ENCODE peak calls at places on chromosomes 7 and 10, in six cellular contexts. One of them, this sample, is unnamed.

GRCh38 chr10:3465406-3465891 is 292.9 kb upstream of the PITRM1 start:
- DNase-seq in A549: no peak
- DNase-seq in K562: no peak
- DNase-seq in suprapubic skin: no peak
- DNase-seq in SK-N-SH: no peak
- DNase-seq in ovary: no peak
- DNase-seq in this sample: no peak

GRCh38 chr7:114922151-114922651 is 307 bp downstream of the MDFIC start:
- DNase-seq in ovary: peak
- DNase-seq in suprapubic skin: no peak
- DNase-seq in K562: no peak
- DNase-seq in A549: peak
- DNase-seq in SK-N-SH: peak
- DNase-seq in this sample: peak

GRCh38 chr10:133294189-133294588 is 14.5 kb downstream of the TUBGCP2 start:
- DNase-seq in ovary: no peak
- DNase-seq in A549: no peak
- DNase-seq in SK-N-SH: no peak
- DNase-seq in suprapubic skin: no peak
- DNase-seq in K562: no peak
- DNase-seq in this sample: no peak

GRCh38 chr10:31956200-31956946 is 27.7 kb upstream of the ARHGAP12 start:
- DNase-seq in suprapubic skin: no peak
- DNase-seq in K562: no peak
- DNase-seq in A549: no peak
- DNase-seq in ovary: no peak
- DNase-seq in SK-N-SH: no peak
- DNase-seq in this sample: no peak

GRCh38 chr7:139731802-139732470 is 45.9 kb downstream of the HIPK2 start:
- DNase-seq in ovary: peak
- DNase-seq in suprapubic skin: peak
- DNase-seq in A549: peak
- DNase-seq in K562: no peak
- DNase-seq in SK-N-SH: no peak
- DNase-seq in this sample: peak

GRCh38 chr7:34107306-34107705 is 202.0 kb downstream of the BMPER start:
- DNase-seq in SK-N-SH: no peak
- DNase-seq in suprapubic skin: no peak
- DNase-seq in A549: no peak
- DNase-seq in K562: no peak
- DNase-seq in ovary: peak
- DNase-seq in this sample: no peak

GRCh38 chr10:4013651-4014085 is 228.7 kb upstream of the KLF6 start:
- DNase-seq in A549: no peak
- DNase-seq in ovary: no peak
- DNase-seq in SK-N-SH: no peak
- DNase-seq in K562: no peak
- DNase-seq in suprapubic skin: no peak
- DNase-seq in this sample: no peak

GRCh38 chr10:120824864-120825263 is 26.3 kb upstream of the WDR11 start:
- DNase-seq in K562: peak
- DNase-seq in suprapubic skin: no peak
- DNase-seq in ovary: no peak
- DNase-seq in A549: peak
- DNase-seq in SK-N-SH: peak
- DNase-seq in this sample: no peak

GRCh38 chr10:43653746-43654145 is 5.1 kb upstream of the ZNF32 start:
- DNase-seq in A549: no peak
- DNase-seq in K562: no peak
- DNase-seq in SK-N-SH: no peak
- DNase-seq in ovary: no peak
- DNase-seq in suprapubic skin: no peak
- DNase-seq in this sample: no peak

GRCh38 chr7:5526190-5527037 is 102.8 kb upstream of the TNRC18 start:
- DNase-seq in A549: no peak
- DNase-seq in K562: no peak
- DNase-seq in ovary: peak
- DNase-seq in suprapubic skin: no peak
- DNase-seq in SK-N-SH: peak
- DNase-seq in this sample: peak

GRCh38 chr10:89074120-89074519 is 83.5 kb downstream of the FAS start:
- DNase-seq in SK-N-SH: no peak
- DNase-seq in A549: no peak
- DNase-seq in ovary: peak
- DNase-seq in K562: no peak
- DNase-seq in suprapubic skin: peak
- DNase-seq in this sample: peak

GRCh38 chr10:71878327-71879034 is 27.4 kb upstream of the PSAP start:
- DNase-seq in K562: peak
- DNase-seq in SK-N-SH: no peak
- DNase-seq in A549: no peak
- DNase-seq in ovary: no peak
- DNase-seq in suprapubic skin: no peak
- DNase-seq in this sample: no peak

GRCh38 chr10:93152136-93152535 is 78.4 kb downstream of the CYP26A1 start:
- DNase-seq in ovary: no peak
- DNase-seq in K562: no peak
- DNase-seq in suprapubic skin: no peak
- DNase-seq in SK-N-SH: no peak
- DNase-seq in A549: no peak
- DNase-seq in this sample: no peak

GRCh38 chr7:111919164-111919563 is 287.0 kb downstream of the DOCK4 start:
- DNase-seq in ovary: no peak
- DNase-seq in K562: no peak
- DNase-seq in A549: no peak
- DNase-seq in suprapubic skin: no peak
- DNase-seq in SK-N-SH: no peak
- DNase-seq in this sample: no peak

GRCh38 chr10:75180592-75180991 is 30.0 kb upstream of the VDAC2 start:
- DNase-seq in suprapubic skin: no peak
- DNase-seq in K562: no peak
- DNase-seq in ovary: no peak
- DNase-seq in SK-N-SH: peak
- DNase-seq in A549: no peak
- DNase-seq in this sample: no peak

GRCh38 chr10:97718178-97718577 is 4.6 kb downstream of the MARVELD1 start:
- DNase-seq in SK-N-SH: no peak
- DNase-seq in suprapubic skin: no peak
- DNase-seq in K562: no peak
- DNase-seq in A549: no peak
- DNase-seq in ovary: no peak
- DNase-seq in this sample: no peak

GRCh38 chr7:156192921-156193320 is 380.7 kb upstream of the SHH start:
- DNase-seq in ovary: no peak
- DNase-seq in suprapubic skin: no peak
- DNase-seq in K562: peak
- DNase-seq in A549: peak
- DNase-seq in SK-N-SH: no peak
- DNase-seq in this sample: no peak

GRCh38 chr10:5413012-5413938 is 918 bp downstream of the NET1 start:
- DNase-seq in ovary: no peak
- DNase-seq in A549: peak
- DNase-seq in suprapubic skin: no peak
- DNase-seq in SK-N-SH: no peak
- DNase-seq in K562: no peak
- DNase-seq in this sample: no peak

GRCh38 chr7:4825081-4825480 is 36.7 kb downstream of the PAPOLB start:
- DNase-seq in SK-N-SH: peak
- DNase-seq in suprapubic skin: peak
- DNase-seq in A549: no peak
- DNase-seq in K562: no peak
- DNase-seq in ovary: no peak
- DNase-seq in this sample: no peak

GRCh38 chr10:113524539-113525490 is 28.0 kb upstream of the HABP2 start:
- DNase-seq in SK-N-SH: no peak
- DNase-seq in A549: no peak
- DNase-seq in ovary: no peak
- DNase-seq in suprapubic skin: peak
- DNase-seq in K562: no peak
- DNase-seq in this sample: peak

GRCh38 chr7:47326220-47326619 is 255.7 kb downstream of the TNS3 start:
- DNase-seq in suprapubic skin: no peak
- DNase-seq in A549: no peak
- DNase-seq in ovary: no peak
- DNase-seq in K562: no peak
- DNase-seq in SK-N-SH: no peak
- DNase-seq in this sample: no peak

GRCh38 chr7:128910569-128910945 is at the start of gene KCP:
- DNase-seq in suprapubic skin: no peak
- DNase-seq in SK-N-SH: peak
- DNase-seq in ovary: no peak
- DNase-seq in K562: peak
- DNase-seq in A549: no peak
- DNase-seq in this sample: no peak

GRCh38 chr7:128911441-128912031 is 1.0 kb upstream of the KCP start:
- DNase-seq in K562: no peak
- DNase-seq in suprapubic skin: no peak
- DNase-seq in ovary: no peak
- DNase-seq in A549: no peak
- DNase-seq in SK-N-SH: peak
- DNase-seq in this sample: peak

GRCh38 chr7:128912281-128912680 is 1.8 kb upstream of the KCP start:
- DNase-seq in suprapubic skin: no peak
- DNase-seq in ovary: no peak
- DNase-seq in SK-N-SH: peak
- DNase-seq in K562: no peak
- DNase-seq in A549: no peak
- DNase-seq in this sample: no peak

GRCh38 chr7:128908750-128909385 is 1.6 kb downstream of the KCP start:
- DNase-seq in A549: no peak
- DNase-seq in suprapubic skin: no peak
- DNase-seq in K562: no peak
- DNase-seq in SK-N-SH: peak
- DNase-seq in ovary: no peak
- DNase-seq in this sample: no peak

GRCh38 chr7:128909605-128910568 is 622 bp downstream of the KCP start:
- DNase-seq in K562: no peak
- DNase-seq in ovary: no peak
- DNase-seq in suprapubic skin: no peak
- DNase-seq in SK-N-SH: peak
- DNase-seq in A549: no peak
- DNase-seq in this sample: no peak
- H3K4me3 ChIP-seq in K562: no peak
- H3K4me3 ChIP-seq in ovary: no peak
- H3K4me3 ChIP-seq in suprapubic skin: peak
- H3K4me3 ChIP-seq in SK-N-SH: no peak
- H3K4me3 ChIP-seq in A549: no peak
- H3K4me3 ChIP-seq in this sample: peak

DNA sequence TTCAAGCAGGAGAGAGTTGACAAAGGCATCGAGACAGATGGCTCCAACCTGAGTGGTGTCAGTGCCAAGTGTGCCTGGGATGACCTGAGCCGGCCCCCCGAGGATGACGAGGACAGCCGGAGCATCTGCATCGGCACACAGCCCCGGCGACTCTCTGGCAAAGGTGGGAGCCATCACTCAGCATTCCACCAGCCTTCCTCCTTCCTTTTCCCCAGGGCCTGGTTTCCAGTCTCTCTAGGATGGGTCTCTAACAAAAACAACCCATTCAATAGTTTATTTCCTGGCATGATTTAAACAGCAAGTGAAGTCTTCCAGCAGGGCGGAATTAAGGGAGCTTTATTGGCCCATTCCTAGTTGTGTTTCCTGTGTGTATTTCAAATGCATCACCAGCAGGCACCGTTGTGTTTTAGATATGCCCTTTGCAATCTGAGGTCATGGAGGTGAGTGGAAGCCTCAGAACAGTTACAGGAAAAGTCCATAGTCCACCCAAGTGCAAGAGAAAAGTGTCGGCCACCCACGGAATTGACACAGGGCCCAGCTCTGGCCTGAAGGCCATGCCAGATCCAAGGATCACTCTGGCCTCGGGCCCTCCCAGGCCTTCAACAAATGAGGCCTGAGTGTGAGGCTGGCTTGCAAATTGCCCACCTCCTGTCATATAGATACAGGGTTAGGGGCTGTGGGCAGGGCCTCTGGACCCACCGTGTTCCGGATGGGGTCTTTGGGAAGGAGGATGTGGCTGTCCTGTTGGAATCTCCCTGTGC is 47.0 kb upstream of the TRIM8 start:
- DNase-seq in suprapubic skin: no peak
- DNase-seq in K562: no peak
- DNase-seq in SK-N-SH: no peak
- DNase-seq in A549: no peak
- DNase-seq in ovary: no peak
- DNase-seq in this sample: no peak
- TF ChIP-seq EP300 in suprapubic skin: no peak
- TF ChIP-seq EP300 in K562: no peak
- TF ChIP-seq EP300 in SK-N-SH: no peak
- TF ChIP-seq EP300 in A549: no peak
- TF ChIP-seq EP300 in ovary: no peak
- TF ChIP-seq EP300 in this sample: no peak

DNA sequence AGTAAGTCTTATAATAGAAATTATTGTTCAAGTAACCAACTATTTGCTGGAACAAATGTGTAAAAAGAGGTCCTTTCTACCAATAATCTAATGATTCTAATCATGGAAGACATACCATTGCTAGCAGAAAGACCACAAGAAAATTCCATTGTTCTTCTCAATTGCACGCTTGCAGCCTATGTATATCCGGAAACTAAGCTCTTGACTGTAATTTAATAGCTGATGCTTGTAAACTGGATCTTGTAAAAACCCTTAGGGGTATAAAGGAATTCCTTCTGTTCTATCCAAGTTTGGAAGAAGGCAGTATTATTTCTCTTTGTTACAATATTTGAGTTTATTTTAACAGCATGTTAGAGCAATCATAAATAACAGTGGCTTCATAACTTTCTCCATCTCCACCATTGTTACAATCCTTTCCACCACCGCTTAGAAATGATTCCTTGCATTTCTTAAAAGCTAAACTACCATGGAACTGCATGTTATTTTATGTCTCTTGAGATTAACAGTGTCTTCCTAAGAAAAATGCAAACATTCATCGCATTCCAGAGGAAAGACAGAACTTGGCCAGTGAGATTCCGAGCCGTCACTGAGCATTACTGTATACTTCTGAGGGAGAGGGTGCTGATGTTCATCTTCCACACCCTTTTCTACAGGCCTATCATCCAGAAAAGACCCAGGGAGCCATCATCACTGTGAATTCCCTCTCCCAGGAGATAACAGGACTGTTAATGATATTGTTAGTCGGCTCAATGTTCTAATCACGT is 92.5 kb downstream of the TRIL start:
- DNase-seq in SK-N-SH: no peak
- DNase-seq in ovary: no peak
- DNase-seq in K562: no peak
- DNase-seq in suprapubic skin: no peak
- DNase-seq in A549: no peak
- DNase-seq in this sample: no peak
- H3K4me3 ChIP-seq in SK-N-SH: no peak
- H3K4me3 ChIP-seq in ovary: no peak
- H3K4me3 ChIP-seq in K562: no peak
- H3K4me3 ChIP-seq in suprapubic skin: no peak
- H3K4me3 ChIP-seq in A549: no peak
- H3K4me3 ChIP-seq in this sample: no peak

DNA sequence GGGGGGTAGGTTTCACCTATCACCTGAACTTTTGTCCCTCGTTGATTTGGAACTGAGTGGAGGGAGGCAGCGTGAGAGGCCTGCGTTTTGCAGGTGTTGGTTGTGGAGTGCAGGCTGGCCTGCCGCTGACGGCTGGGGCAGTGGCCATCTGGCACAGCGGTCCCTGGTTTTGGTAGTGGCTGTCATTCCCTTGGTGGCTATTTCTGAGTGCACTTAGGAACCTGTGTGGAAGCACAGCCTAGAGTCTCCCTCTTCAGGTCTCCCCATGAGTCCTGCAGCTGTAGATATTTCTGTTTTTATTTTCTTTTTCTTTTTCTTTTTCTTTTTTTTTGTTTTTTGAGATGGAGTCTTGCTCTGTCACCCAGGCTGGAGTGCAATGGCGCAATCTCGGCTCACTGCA is 129.2 kb downstream of the CUL2 start:
- DNase-seq in A549: no peak
- DNase-seq in suprapubic skin: no peak
- DNase-seq in SK-N-SH: peak
- DNase-seq in K562: no peak
- DNase-seq in ovary: no peak
- DNase-seq in this sample: no peak
- TF ChIP-seq EP300 in A549: no peak
- TF ChIP-seq EP300 in suprapubic skin: no peak
- TF ChIP-seq EP300 in SK-N-SH: no peak
- TF ChIP-seq EP300 in K562: no peak
- TF ChIP-seq EP300 in ovary: no peak
- TF ChIP-seq EP300 in this sample: no peak